ENCODE peak calls at places on chromosomes 7 and 10, in four cellular contexts. One of them, this sample, is unnamed.

GRCh38 chr10:24209421-24209770 is 458 bp downstream of the KIAA1217 start:
- DNase-seq in GM12878: no peak
- DNase-seq in HepG2: no peak
- DNase-seq in K562: no peak
- DNase-seq in this sample: no peak

GRCh38 chr7:146636033-146636356 is 519.4 kb downstream of the CNTNAP2 start:
- DNase-seq in GM12878: no peak
- DNase-seq in K562: no peak
- DNase-seq in HepG2: no peak
- DNase-seq in this sample: no peak

GRCh38 chr7:105257338-105257737 is 131.4 kb downstream of the SRPK2 start:
- DNase-seq in HepG2: no peak
- DNase-seq in GM12878: no peak
- DNase-seq in K562: peak
- DNase-seq in this sample: no peak

GRCh38 chr7:128347573-128348147 is 4.0 kb upstream of the RBM28 start:
- DNase-seq in GM12878: no peak
- DNase-seq in HepG2: peak
- DNase-seq in K562: peak
- DNase-seq in this sample: peak

GRCh38 chr10:22617516-22617915 is 96.9 kb downstream of the PIP4K2A start:
- DNase-seq in HepG2: no peak
- DNase-seq in K562: peak
- DNase-seq in GM12878: no peak
- DNase-seq in this sample: no peak

GRCh38 chr7:27172823-27173411 is 1.2 kb downstream of the HOXA10 start:
- DNase-seq in GM12878: no peak
- DNase-seq in HepG2: no peak
- DNase-seq in K562: no peak
- DNase-seq in this sample: peak

GRCh38 chr7:33243319-33243881 is 114.0 kb downstream of the BBS9 start:
- DNase-seq in K562: peak
- DNase-seq in HepG2: peak
- DNase-seq in GM12878: no peak
- DNase-seq in this sample: no peak

GRCh38 chr7:28178537-28178936 is 2.1 kb downstream of the JAZF1 start:
- DNase-seq in K562: no peak
- DNase-seq in GM12878: no peak
- DNase-seq in HepG2: no peak
- DNase-seq in this sample: no peak

GRCh38 chr7:121103579-121103978 is 115.1 kb downstream of the CPED1 start:
- DNase-seq in K562: no peak
- DNase-seq in GM12878: no peak
- DNase-seq in HepG2: no peak
- DNase-seq in this sample: no peak

GRCh38 chr10:46526682-46527038 is 29.8 kb downstream of the GPRIN2 start:
- DNase-seq in GM12878: no peak
- DNase-seq in HepG2: no peak
- DNase-seq in K562: no peak
- DNase-seq in this sample: no peak

GRCh38 chr7:98456851-98457250 is 56.0 kb upstream of the BAIAP2L1 start:
- DNase-seq in HepG2: no peak
- DNase-seq in K562: no peak
- DNase-seq in GM12878: no peak
- DNase-seq in this sample: no peak

GRCh38 chr7:37376386-37376785 is 72.3 kb downstream of the ELMO1 start:
- DNase-seq in K562: no peak
- DNase-seq in GM12878: no peak
- DNase-seq in HepG2: no peak
- DNase-seq in this sample: no peak

GRCh38 chr10:12196531-12197211 is 683 bp downstream of the CDC123 start:
- DNase-seq in GM12878: no peak
- DNase-seq in HepG2: no peak
- DNase-seq in K562: no peak
- DNase-seq in this sample: no peak

GRCh38 chr7:128737867-128738390 is 1.2 kb upstream of the CALU start:
- DNase-seq in HepG2: peak
- DNase-seq in K562: peak
- DNase-seq in GM12878: no peak
- DNase-seq in this sample: no peak

GRCh38 chr7:96388620-96389383 is 66.9 kb upstream of the SLC25A13 start:
- DNase-seq in GM12878: no peak
- DNase-seq in K562: no peak
- DNase-seq in HepG2: no peak
- DNase-seq in this sample: no peak

GRCh38 chr7:151381083-151381332 is 28.8 kb downstream of the WDR86 start:
- DNase-seq in HepG2: no peak
- DNase-seq in K562: no peak
- DNase-seq in GM12878: no peak
- DNase-seq in this sample: peak

GRCh38 chr7:13897825-13898224 is 91.6 kb downstream of the ETV1 start:
- DNase-seq in HepG2: no peak
- DNase-seq in K562: no peak
- DNase-seq in GM12878: no peak
- DNase-seq in this sample: no peak

GRCh38 chr10:52283174-52283573 is 30.9 kb upstream of the DKK1 start:
- DNase-seq in GM12878: no peak
- DNase-seq in K562: no peak
- DNase-seq in HepG2: peak
- DNase-seq in this sample: no peak

GRCh38 chr7:122416316-122416925 is 111.9 kb upstream of the FEZF1 start:
- DNase-seq in GM12878: no peak
- DNase-seq in K562: no peak
- DNase-seq in HepG2: no peak
- DNase-seq in this sample: no peak

GRCh38 chr10:79375321-79376077 is 28.2 kb downstream of the PPIF start:
- DNase-seq in K562: peak
- DNase-seq in GM12878: no peak
- DNase-seq in HepG2: peak
- DNase-seq in this sample: no peak

GRCh38 chr10:77756319-77757232 is 119.0 kb upstream of the KCNMA1 start:
- DNase-seq in GM12878: no peak
- DNase-seq in HepG2: peak
- DNase-seq in K562: peak
- DNase-seq in this sample: peak

GRCh38 chr10:43199684-43200537 is 61.7 kb downstream of the CSGALNACT2 start:
- DNase-seq in HepG2: no peak
- DNase-seq in GM12878: no peak
- DNase-seq in K562: no peak
- DNase-seq in this sample: no peak

GRCh38 chr7:102119213-102119651 is 167.4 kb upstream of the SH2B2 start:
- DNase-seq in HepG2: peak
- DNase-seq in GM12878: no peak
- DNase-seq in K562: no peak
- DNase-seq in this sample: no peak

GRCh38 chr7:50185951-50186697 is 93.1 kb upstream of the ZPBP start:
- DNase-seq in K562: no peak
- DNase-seq in HepG2: no peak
- DNase-seq in GM12878: no peak
- DNase-seq in this sample: no peak

GRCh38 chr7:50185188-50185587 is 92.1 kb upstream of the ZPBP start:
- DNase-seq in HepG2: no peak
- DNase-seq in K562: no peak
- DNase-seq in GM12878: no peak
- DNase-seq in this sample: no peak

GRCh38 chr7:50184266-50184665 is 91.2 kb upstream of the ZPBP start:
- DNase-seq in GM12878: no peak
- DNase-seq in K562: no peak
- DNase-seq in HepG2: no peak
- DNase-seq in this sample: no peak

GRCh38 chr7:50182734-50183133 is 89.7 kb upstream of the ZPBP start:
- DNase-seq in K562: no peak
- DNase-seq in HepG2: no peak
- DNase-seq in GM12878: no peak
- DNase-seq in this sample: no peak
- TF ChIP-seq ATF2 in K562: no peak
- TF ChIP-seq ATF2 in HepG2: no peak
- TF ChIP-seq ATF2 in GM12878: no peak
- TF ChIP-seq ATF2 in this sample: no peak

GRCh38 chr10:97849101-97849490 is 547 bp upstream of the GOLGA7B start:
- DNase-seq in HepG2: no peak
- DNase-seq in GM12878: no peak
- DNase-seq in K562: no peak
- DNase-seq in this sample: no peak
- TF ChIP-seq EZH2 in HepG2: no peak
- TF ChIP-seq EZH2 in GM12878: peak
- TF ChIP-seq EZH2 in K562: no peak
- TF ChIP-seq EZH2 in this sample: no peak

DNA sequence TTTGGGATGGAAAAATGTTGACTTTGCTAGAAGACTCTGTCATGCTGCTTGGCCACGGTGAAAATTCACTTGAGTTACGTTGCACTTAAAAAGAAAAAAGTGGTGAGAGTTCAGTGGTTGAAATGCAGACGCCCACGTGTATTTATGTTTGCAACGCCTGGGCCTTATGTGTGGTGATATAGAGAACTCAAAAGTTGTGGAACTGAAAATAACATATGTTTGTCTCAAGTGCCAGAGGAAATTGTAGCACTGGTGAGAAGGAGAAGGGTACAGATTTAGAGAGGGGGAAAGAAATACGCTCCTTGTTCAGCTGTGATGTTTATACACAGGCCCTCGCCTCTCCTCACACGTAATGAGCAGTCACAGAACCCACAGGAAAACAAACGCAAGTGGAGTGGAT is 73.6 kb downstream of the EMX2 start:
- DNase-seq in GM12878: peak
- DNase-seq in K562: no peak
- DNase-seq in HepG2: no peak
- DNase-seq in this sample: no peak
- TF ChIP-seq ATF2 in GM12878: peak
- TF ChIP-seq ATF2 in K562: no peak
- TF ChIP-seq ATF2 in HepG2: no peak
- TF ChIP-seq ATF2 in this sample: no peak

DNA sequence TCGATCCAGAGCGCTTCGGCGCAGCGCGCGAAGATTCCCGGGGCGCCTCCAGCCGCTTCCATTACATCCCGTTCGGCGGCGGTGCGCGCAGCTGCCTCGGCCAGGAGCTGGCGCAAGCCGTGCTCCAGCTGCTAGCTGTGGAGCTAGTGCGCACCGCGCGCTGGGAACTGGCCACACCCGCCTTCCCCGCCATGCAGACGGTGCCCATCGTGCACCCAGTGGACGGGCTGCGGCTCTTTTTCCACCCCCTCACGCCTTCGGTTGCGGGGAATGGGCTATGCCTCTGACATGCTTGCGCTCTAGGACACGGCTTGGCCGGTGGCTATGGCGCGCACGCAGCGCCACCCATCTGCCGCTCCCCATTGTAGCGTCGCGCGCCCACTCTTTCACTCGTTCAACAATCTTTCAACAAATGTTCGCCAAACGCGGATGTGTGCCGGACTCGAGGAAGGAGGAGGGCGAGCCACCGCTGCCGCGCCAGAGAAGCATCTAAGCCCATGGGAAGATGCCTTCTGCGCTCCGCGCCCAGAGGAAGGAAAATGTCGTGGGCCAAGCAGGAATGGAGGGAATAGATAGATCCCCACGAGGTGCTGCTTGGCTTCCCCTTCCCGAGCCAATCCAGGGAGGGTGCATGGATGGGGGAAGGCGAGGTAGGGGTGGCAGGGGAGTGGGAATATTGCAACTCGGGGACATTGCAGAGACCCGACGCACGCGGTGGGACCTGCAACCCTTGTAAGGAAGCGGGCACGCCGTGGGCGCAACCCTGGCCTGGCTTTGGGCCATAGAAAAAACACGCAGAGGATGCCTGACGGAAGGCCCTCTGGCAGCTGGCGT is 5.1 kb upstream of the CYP26A1 start:
- DNase-seq in K562: no peak
- DNase-seq in GM12878: no peak
- DNase-seq in HepG2: no peak
- DNase-seq in this sample: peak
- TF ChIP-seq EZH2 in K562: no peak
- TF ChIP-seq EZH2 in GM12878: no peak
- TF ChIP-seq EZH2 in HepG2: no peak
- TF ChIP-seq EZH2 in this sample: peak

DNA sequence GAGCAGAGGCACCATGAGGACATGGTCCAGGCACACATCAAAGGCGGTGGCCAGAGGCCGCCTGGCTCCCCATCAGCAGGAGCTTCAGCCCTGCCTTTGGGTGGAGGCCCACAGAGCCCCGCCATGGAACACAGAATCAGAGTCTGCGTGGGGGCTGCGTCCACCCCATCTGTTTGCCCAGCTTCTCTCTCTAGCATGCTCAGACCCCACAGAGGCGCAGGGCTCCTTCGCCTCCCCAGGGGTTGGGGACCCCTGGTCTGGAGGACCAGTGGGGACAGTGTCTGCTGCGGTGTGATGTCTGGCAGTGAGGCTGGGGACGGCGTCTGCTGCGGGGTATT is 321.9 kb downstream of the PTPRN2 start:
- DNase-seq in HepG2: no peak
- DNase-seq in GM12878: no peak
- DNase-seq in K562: no peak
- DNase-seq in this sample: no peak
- TF ChIP-seq ATF2 in HepG2: no peak
- TF ChIP-seq ATF2 in GM12878: no peak
- TF ChIP-seq ATF2 in K562: no peak
- TF ChIP-seq ATF2 in this sample: no peak

This sample was measured in H1.